ENCODE peak calls at places on chromosomes 12 and 14, in eight cellular contexts. One of them, this sample, is unnamed.

GRCh38 chr14:96888158-96888557 is 91.0 kb downstream of the VRK1 start:
- DNase-seq in sciatic nerve: no peak
- DNase-seq in dermis microvascular lymphatic vessel endothelial cell: no peak
- DNase-seq in T-helper 9 cell: no peak
- DNase-seq in iPS-NIHi11: no peak
- DNase-seq in stimulated activated CD8-positive, alpha-beta memory T cell treated with anti-CD3 and anti-CD28 coated beads, Interleukin-2, amount 100 ng/mL, for 1 hour: no peak
- DNase-seq in hypothalamus: no peak
- DNase-seq in ovary: no peak
- DNase-seq in this sample: no peak

GRCh38 chr12:56922032-56922431 is 12.2 kb downstream of the SDR9C7 start:
- DNase-seq in hypothalamus: no peak
- DNase-seq in iPS-NIHi11: no peak
- DNase-seq in sciatic nerve: no peak
- DNase-seq in dermis microvascular lymphatic vessel endothelial cell: no peak
- DNase-seq in stimulated activated CD8-positive, alpha-beta memory T cell treated with anti-CD3 and anti-CD28 coated beads, Interleukin-2, amount 100 ng/mL, for 1 hour: no peak
- DNase-seq in T-helper 9 cell: no peak
- DNase-seq in ovary: no peak
- DNase-seq in this sample: no peak

GRCh38 chr14:49828640-49829039 is 23.9 kb downstream of the NEMF start:
- DNase-seq in ovary: no peak
- DNase-seq in stimulated activated CD8-positive, alpha-beta memory T cell treated with anti-CD3 and anti-CD28 coated beads, Interleukin-2, amount 100 ng/mL, for 1 hour: no peak
- DNase-seq in sciatic nerve: no peak
- DNase-seq in T-helper 9 cell: no peak
- DNase-seq in hypothalamus: no peak
- DNase-seq in iPS-NIHi11: no peak
- DNase-seq in dermis microvascular lymphatic vessel endothelial cell: no peak
- DNase-seq in this sample: no peak

GRCh38 chr12:85794551-85794950 is 41.7 kb downstream of the RASSF9 start:
- DNase-seq in dermis microvascular lymphatic vessel endothelial cell: no peak
- DNase-seq in T-helper 9 cell: no peak
- DNase-seq in sciatic nerve: no peak
- DNase-seq in ovary: no peak
- DNase-seq in hypothalamus: no peak
- DNase-seq in iPS-NIHi11: no peak
- DNase-seq in stimulated activated CD8-positive, alpha-beta memory T cell treated with anti-CD3 and anti-CD28 coated beads, Interleukin-2, amount 100 ng/mL, for 1 hour: no peak
- DNase-seq in this sample: no peak

GRCh38 chr12:80325167-80325959 is 118.7 kb upstream of the PTPRQ start:
- DNase-seq in ovary: no peak
- DNase-seq in dermis microvascular lymphatic vessel endothelial cell: no peak
- DNase-seq in T-helper 9 cell: no peak
- DNase-seq in sciatic nerve: no peak
- DNase-seq in stimulated activated CD8-positive, alpha-beta memory T cell treated with anti-CD3 and anti-CD28 coated beads, Interleukin-2, amount 100 ng/mL, for 1 hour: no peak
- DNase-seq in hypothalamus: no peak
- DNase-seq in iPS-NIHi11: no peak
- DNase-seq in this sample: no peak

GRCh38 chr12:1216560-1216959 is 225.5 kb downstream of the ERC1 start:
- DNase-seq in T-helper 9 cell: no peak
- DNase-seq in stimulated activated CD8-positive, alpha-beta memory T cell treated with anti-CD3 and anti-CD28 coated beads, Interleukin-2, amount 100 ng/mL, for 1 hour: no peak
- DNase-seq in dermis microvascular lymphatic vessel endothelial cell: no peak
- DNase-seq in sciatic nerve: no peak
- DNase-seq in hypothalamus: no peak
- DNase-seq in iPS-NIHi11: no peak
- DNase-seq in ovary: no peak
- DNase-seq in this sample: no peak

GRCh38 chr12:52993558-52993869 is 12.7 kb upstream of the EIF4B start:
- DNase-seq in stimulated activated CD8-positive, alpha-beta memory T cell treated with anti-CD3 and anti-CD28 coated beads, Interleukin-2, amount 100 ng/mL, for 1 hour: no peak
- DNase-seq in iPS-NIHi11: no peak
- DNase-seq in dermis microvascular lymphatic vessel endothelial cell: no peak
- DNase-seq in ovary: no peak
- DNase-seq in sciatic nerve: no peak
- DNase-seq in T-helper 9 cell: no peak
- DNase-seq in hypothalamus: no peak
- DNase-seq in this sample: no peak

GRCh38 chr12:19808371-19808770 is 369.1 kb downstream of the AEBP2 start:
- DNase-seq in sciatic nerve: no peak
- DNase-seq in hypothalamus: no peak
- DNase-seq in dermis microvascular lymphatic vessel endothelial cell: no peak
- DNase-seq in iPS-NIHi11: no peak
- DNase-seq in T-helper 9 cell: no peak
- DNase-seq in ovary: no peak
- DNase-seq in stimulated activated CD8-positive, alpha-beta memory T cell treated with anti-CD3 and anti-CD28 coated beads, Interleukin-2, amount 100 ng/mL, for 1 hour: no peak
- DNase-seq in this sample: no peak

GRCh38 chr12:110893956-110894355 is 26.4 kb downstream of the MYL2 start:
- DNase-seq in stimulated activated CD8-positive, alpha-beta memory T cell treated with anti-CD3 and anti-CD28 coated beads, Interleukin-2, amount 100 ng/mL, for 1 hour: no peak
- DNase-seq in sciatic nerve: no peak
- DNase-seq in hypothalamus: no peak
- DNase-seq in iPS-NIHi11: no peak
- DNase-seq in ovary: no peak
- DNase-seq in T-helper 9 cell: no peak
- DNase-seq in dermis microvascular lymphatic vessel endothelial cell: no peak
- DNase-seq in this sample: no peak

GRCh38 chr12:108156717-108157116 is 27.6 kb downstream of the WSCD2 start:
- DNase-seq in ovary: no peak
- DNase-seq in dermis microvascular lymphatic vessel endothelial cell: no peak
- DNase-seq in T-helper 9 cell: no peak
- DNase-seq in hypothalamus: no peak
- DNase-seq in sciatic nerve: no peak
- DNase-seq in iPS-NIHi11: no peak
- DNase-seq in stimulated activated CD8-positive, alpha-beta memory T cell treated with anti-CD3 and anti-CD28 coated beads, Interleukin-2, amount 100 ng/mL, for 1 hour: no peak
- DNase-seq in this sample: no peak

GRCh38 chr14:83147006-83147405 is 1613.4 kb upstream of the SEL1L start:
- DNase-seq in iPS-NIHi11: no peak
- DNase-seq in stimulated activated CD8-positive, alpha-beta memory T cell treated with anti-CD3 and anti-CD28 coated beads, Interleukin-2, amount 100 ng/mL, for 1 hour: no peak
- DNase-seq in T-helper 9 cell: no peak
- DNase-seq in ovary: no peak
- DNase-seq in dermis microvascular lymphatic vessel endothelial cell: no peak
- DNase-seq in hypothalamus: no peak
- DNase-seq in sciatic nerve: no peak
- DNase-seq in this sample: no peak

GRCh38 chr14:34302654-34303053 is 159.4 kb downstream of the SPTSSA start:
- DNase-seq in hypothalamus: peak; percentile 6
- DNase-seq in sciatic nerve: no peak
- DNase-seq in iPS-NIHi11: no peak
- DNase-seq in stimulated activated CD8-positive, alpha-beta memory T cell treated with anti-CD3 and anti-CD28 coated beads, Interleukin-2, amount 100 ng/mL, for 1 hour: no peak
- DNase-seq in dermis microvascular lymphatic vessel endothelial cell: no peak
- DNase-seq in ovary: no peak
- DNase-seq in T-helper 9 cell: no peak
- DNase-seq in this sample: no peak

GRCh38 chr12:111748195-111748803 is 18.4 kb upstream of the ALDH2 start:
- DNase-seq in iPS-NIHi11: no peak
- DNase-seq in hypothalamus: no peak
- DNase-seq in sciatic nerve: no peak
- DNase-seq in stimulated activated CD8-positive, alpha-beta memory T cell treated with anti-CD3 and anti-CD28 coated beads, Interleukin-2, amount 100 ng/mL, for 1 hour: no peak
- DNase-seq in dermis microvascular lymphatic vessel endothelial cell: peak; percentile 61
- DNase-seq in T-helper 9 cell: no peak
- DNase-seq in ovary: no peak
- DNase-seq in this sample: no peak

GRCh38 chr14:84409435-84409834 is 1120.5 kb upstream of the FLRT2 start:
- DNase-seq in iPS-NIHi11: no peak
- DNase-seq in stimulated activated CD8-positive, alpha-beta memory T cell treated with anti-CD3 and anti-CD28 coated beads, Interleukin-2, amount 100 ng/mL, for 1 hour: no peak
- DNase-seq in ovary: no peak
- DNase-seq in sciatic nerve: no peak
- DNase-seq in hypothalamus: no peak
- DNase-seq in T-helper 9 cell: no peak
- DNase-seq in dermis microvascular lymphatic vessel endothelial cell: no peak
- DNase-seq in this sample: no peak

GRCh38 chr12:85805654-85806053 is 30.6 kb downstream of the RASSF9 start:
- DNase-seq in hypothalamus: no peak
- DNase-seq in iPS-NIHi11: no peak
- DNase-seq in ovary: no peak
- DNase-seq in stimulated activated CD8-positive, alpha-beta memory T cell treated with anti-CD3 and anti-CD28 coated beads, Interleukin-2, amount 100 ng/mL, for 1 hour: no peak
- DNase-seq in dermis microvascular lymphatic vessel endothelial cell: no peak
- DNase-seq in T-helper 9 cell: no peak
- DNase-seq in sciatic nerve: no peak
- DNase-seq in this sample: no peak

GRCh38 chr14:39469094-39469710 is 37.0 kb upstream of the FBXO33 start:
- DNase-seq in stimulated activated CD8-positive, alpha-beta memory T cell treated with anti-CD3 and anti-CD28 coated beads, Interleukin-2, amount 100 ng/mL, for 1 hour: no peak
- DNase-seq in ovary: no peak
- DNase-seq in iPS-NIHi11: peak; percentile 9
- DNase-seq in T-helper 9 cell: no peak
- DNase-seq in sciatic nerve: peak; percentile 60
- DNase-seq in hypothalamus: peak; percentile 23
- DNase-seq in dermis microvascular lymphatic vessel endothelial cell: no peak
- DNase-seq in this sample: no peak

GRCh38 chr14:24401810-24402702 is 3.3 kb downstream of the NYNRIN start:
- DNase-seq in stimulated activated CD8-positive, alpha-beta memory T cell treated with anti-CD3 and anti-CD28 coated beads, Interleukin-2, amount 100 ng/mL, for 1 hour: no peak
- DNase-seq in ovary: no peak
- DNase-seq in dermis microvascular lymphatic vessel endothelial cell: no peak
- DNase-seq in T-helper 9 cell: no peak
- DNase-seq in sciatic nerve: no peak
- DNase-seq in hypothalamus: no peak
- DNase-seq in iPS-NIHi11: no peak
- DNase-seq in this sample: no peak

GRCh38 chr14:25009891-25010290 is 40.1 kb downstream of the STXBP6 start:
- DNase-seq in dermis microvascular lymphatic vessel endothelial cell: no peak
- DNase-seq in T-helper 9 cell: no peak
- DNase-seq in ovary: no peak
- DNase-seq in iPS-NIHi11: peak; percentile 26
- DNase-seq in sciatic nerve: no peak
- DNase-seq in stimulated activated CD8-positive, alpha-beta memory T cell treated with anti-CD3 and anti-CD28 coated beads, Interleukin-2, amount 100 ng/mL, for 1 hour: no peak
- DNase-seq in hypothalamus: no peak
- DNase-seq in this sample: no peak

GRCh38 chr12:10098762-10099161 is at the start of gene CLEC1A:
- DNase-seq in dermis microvascular lymphatic vessel endothelial cell: peak; percentile 68
- DNase-seq in iPS-NIHi11: peak; percentile 57
- DNase-seq in ovary: no peak
- DNase-seq in sciatic nerve: no peak
- DNase-seq in T-helper 9 cell: no peak
- DNase-seq in hypothalamus: no peak
- DNase-seq in stimulated activated CD8-positive, alpha-beta memory T cell treated with anti-CD3 and anti-CD28 coated beads, Interleukin-2, amount 100 ng/mL, for 1 hour: no peak
- DNase-seq in this sample: no peak

GRCh38 chr12:21881950-21882349 is 59.3 kb downstream of the ABCC9 start:
- DNase-seq in stimulated activated CD8-positive, alpha-beta memory T cell treated with anti-CD3 and anti-CD28 coated beads, Interleukin-2, amount 100 ng/mL, for 1 hour: no peak
- DNase-seq in dermis microvascular lymphatic vessel endothelial cell: no peak
- DNase-seq in hypothalamus: no peak
- DNase-seq in iPS-NIHi11: no peak
- DNase-seq in ovary: peak; percentile 41
- DNase-seq in T-helper 9 cell: no peak
- DNase-seq in sciatic nerve: no peak
- DNase-seq in this sample: no peak

GRCh38 chr12:75699728-75700496 is 188.5 kb upstream of the KRR1 start:
- DNase-seq in iPS-NIHi11: no peak
- DNase-seq in dermis microvascular lymphatic vessel endothelial cell: no peak
- DNase-seq in stimulated activated CD8-positive, alpha-beta memory T cell treated with anti-CD3 and anti-CD28 coated beads, Interleukin-2, amount 100 ng/mL, for 1 hour: no peak
- DNase-seq in sciatic nerve: no peak
- DNase-seq in ovary: no peak
- DNase-seq in hypothalamus: no peak
- DNase-seq in T-helper 9 cell: no peak
- DNase-seq in this sample: no peak

GRCh38 chr12:107429006-107429698 is 256.4 kb upstream of the PWP1 start:
- DNase-seq in dermis microvascular lymphatic vessel endothelial cell: no peak
- DNase-seq in T-helper 9 cell: no peak
- DNase-seq in stimulated activated CD8-positive, alpha-beta memory T cell treated with anti-CD3 and anti-CD28 coated beads, Interleukin-2, amount 100 ng/mL, for 1 hour: no peak
- DNase-seq in sciatic nerve: no peak
- DNase-seq in iPS-NIHi11: peak; percentile 22
- DNase-seq in ovary: no peak
- DNase-seq in hypothalamus: no peak
- DNase-seq in this sample: no peak

GRCh38 chr12:30646821-30647220 is 48.8 kb downstream of the IPO8 start:
- DNase-seq in T-helper 9 cell: no peak
- DNase-seq in dermis microvascular lymphatic vessel endothelial cell: peak; percentile 43
- DNase-seq in hypothalamus: no peak
- DNase-seq in iPS-NIHi11: no peak
- DNase-seq in stimulated activated CD8-positive, alpha-beta memory T cell treated with anti-CD3 and anti-CD28 coated beads, Interleukin-2, amount 100 ng/mL, for 1 hour: no peak
- DNase-seq in ovary: no peak
- DNase-seq in sciatic nerve: no peak
- DNase-seq in this sample: no peak

GRCh38 chr12:25972783-25973182 is 14.3 kb downstream of the RASSF8 start:
- DNase-seq in T-helper 9 cell: no peak
- DNase-seq in ovary: no peak
- DNase-seq in iPS-NIHi11: no peak
- DNase-seq in dermis microvascular lymphatic vessel endothelial cell: no peak
- DNase-seq in hypothalamus: no peak
- DNase-seq in sciatic nerve: no peak
- DNase-seq in stimulated activated CD8-positive, alpha-beta memory T cell treated with anti-CD3 and anti-CD28 coated beads, Interleukin-2, amount 100 ng/mL, for 1 hour: no peak
- DNase-seq in this sample: no peak

GRCh38 chr12:3973939-3974644 is 100.9 kb upstream of the PARP11 start:
- DNase-seq in T-helper 9 cell: no peak
- DNase-seq in stimulated activated CD8-positive, alpha-beta memory T cell treated with anti-CD3 and anti-CD28 coated beads, Interleukin-2, amount 100 ng/mL, for 1 hour: no peak
- DNase-seq in ovary: no peak
- DNase-seq in hypothalamus: no peak
- DNase-seq in sciatic nerve: no peak
- DNase-seq in iPS-NIHi11: no peak
- DNase-seq in dermis microvascular lymphatic vessel endothelial cell: no peak
- DNase-seq in this sample: no peak

GRCh38 chr12:121214171-121214777 is 4.3 kb downstream of the P2RX4 start:
- DNase-seq in hypothalamus: no peak
- DNase-seq in stimulated activated CD8-positive, alpha-beta memory T cell treated with anti-CD3 and anti-CD28 coated beads, Interleukin-2, amount 100 ng/mL, for 1 hour: no peak
- DNase-seq in dermis microvascular lymphatic vessel endothelial cell: no peak
- DNase-seq in ovary: no peak
- DNase-seq in T-helper 9 cell: no peak
- DNase-seq in sciatic nerve: no peak
- DNase-seq in iPS-NIHi11: no peak
- DNase-seq in this sample: no peak

GRCh38 chr14:21095430-21096205 is 2.8 kb downstream of the ZNF219 start:
- DNase-seq in iPS-NIHi11: no peak
- DNase-seq in hypothalamus: no peak
- DNase-seq in sciatic nerve: no peak
- DNase-seq in T-helper 9 cell: no peak
- DNase-seq in ovary: no peak
- DNase-seq in stimulated activated CD8-positive, alpha-beta memory T cell treated with anti-CD3 and anti-CD28 coated beads, Interleukin-2, amount 100 ng/mL, for 1 hour: no peak
- DNase-seq in dermis microvascular lymphatic vessel endothelial cell: peak; percentile 71
- DNase-seq in this sample: no peak

GRCh38 chr12:65106948-65107347 is 14.2 kb downstream of the WIF1 start:
- DNase-seq in stimulated activated CD8-positive, alpha-beta memory T cell treated with anti-CD3 and anti-CD28 coated beads, Interleukin-2, amount 100 ng/mL, for 1 hour: no peak
- DNase-seq in iPS-NIHi11: peak; percentile 31
- DNase-seq in dermis microvascular lymphatic vessel endothelial cell: peak; percentile 10
- DNase-seq in hypothalamus: no peak
- DNase-seq in ovary: no peak
- DNase-seq in sciatic nerve: no peak
- DNase-seq in T-helper 9 cell: no peak
- DNase-seq in this sample: no peak

GRCh38 chr14:101046071-101046470 is 142.5 kb upstream of the RTL1 start:
- DNase-seq in dermis microvascular lymphatic vessel endothelial cell: no peak
- DNase-seq in iPS-NIHi11: no peak
- DNase-seq in ovary: no peak
- DNase-seq in T-helper 9 cell: no peak
- DNase-seq in stimulated activated CD8-positive, alpha-beta memory T cell treated with anti-CD3 and anti-CD28 coated beads, Interleukin-2, amount 100 ng/mL, for 1 hour: no peak
- DNase-seq in hypothalamus: no peak
- DNase-seq in sciatic nerve: no peak
- DNase-seq in this sample: no peak

GRCh38 chr12:122753213-122753571 is 568 bp downstream of the DENR start:
- DNase-seq in sciatic nerve: no peak
- DNase-seq in stimulated activated CD8-positive, alpha-beta memory T cell treated with anti-CD3 and anti-CD28 coated beads, Interleukin-2, amount 100 ng/mL, for 1 hour: no peak
- DNase-seq in dermis microvascular lymphatic vessel endothelial cell: no peak
- DNase-seq in hypothalamus: no peak
- DNase-seq in iPS-NIHi11: no peak
- DNase-seq in T-helper 9 cell: no peak
- DNase-seq in ovary: no peak
- DNase-seq in this sample: no peak

GRCh38 chr12:71780207-71780822 is 25.7 kb downstream of the RAB21 start:
- DNase-seq in stimulated activated CD8-positive, alpha-beta memory T cell treated with anti-CD3 and anti-CD28 coated beads, Interleukin-2, amount 100 ng/mL, for 1 hour: no peak
- DNase-seq in sciatic nerve: peak; percentile 64
- DNase-seq in dermis microvascular lymphatic vessel endothelial cell: peak; percentile 58
- DNase-seq in ovary: peak; percentile 28
- DNase-seq in hypothalamus: peak; percentile 39
- DNase-seq in T-helper 9 cell: peak; percentile 21
- DNase-seq in iPS-NIHi11: peak; percentile 49
- DNase-seq in this sample: no peak

GRCh38 chr12:5914387-5915149 is 30.5 kb downstream of the ANO2 start:
- DNase-seq in iPS-NIHi11: no peak
- DNase-seq in dermis microvascular lymphatic vessel endothelial cell: no peak
- DNase-seq in hypothalamus: no peak
- DNase-seq in ovary: no peak
- DNase-seq in sciatic nerve: no peak
- DNase-seq in T-helper 9 cell: no peak
- DNase-seq in stimulated activated CD8-positive, alpha-beta memory T cell treated with anti-CD3 and anti-CD28 coated beads, Interleukin-2, amount 100 ng/mL, for 1 hour: no peak
- DNase-seq in this sample: no peak

GRCh38 chr12:19978193-19978592 is 390.1 kb upstream of the PDE3A start:
- DNase-seq in hypothalamus: no peak
- DNase-seq in T-helper 9 cell: no peak
- DNase-seq in dermis microvascular lymphatic vessel endothelial cell: peak; percentile 59
- DNase-seq in stimulated activated CD8-positive, alpha-beta memory T cell treated with anti-CD3 and anti-CD28 coated beads, Interleukin-2, amount 100 ng/mL, for 1 hour: no peak
- DNase-seq in iPS-NIHi11: no peak
- DNase-seq in sciatic nerve: no peak
- DNase-seq in ovary: no peak
- DNase-seq in this sample: no peak

GRCh38 chr12:24212496-24212895 is 263.0 kb upstream of the SOX5 start:
- DNase-seq in ovary: no peak
- DNase-seq in iPS-NIHi11: no peak
- DNase-seq in dermis microvascular lymphatic vessel endothelial cell: no peak
- DNase-seq in hypothalamus: no peak
- DNase-seq in stimulated activated CD8-positive, alpha-beta memory T cell treated with anti-CD3 and anti-CD28 coated beads, Interleukin-2, amount 100 ng/mL, for 1 hour: no peak
- DNase-seq in sciatic nerve: no peak
- DNase-seq in T-helper 9 cell: no peak
- DNase-seq in this sample: no peak